ENCODE peak calls at places on chromosomes 1 and 21, in seven cellular contexts. A is uterus, U is cardiac muscle cell, S is aorta, M is left lung, R is IMR-90, P is pancreas. T is an unnamed sample.

GRCh38 chr1:29647581-29647980 is 411.3 kb downstream of the PTPRU start:
- DNase-seq in A (no peak), U (peak), S (no peak), M (no peak), R (peak), P (no peak), T (no peak)

GRCh38 chr1:118185083-118185899 is at the start of gene SPAG17:
- DNase-seq in A (peak), U (peak), S (peak), M (peak), R (peak), P (peak), T (peak)

GRCh38 chr1:38076038-38076437 is 29.4 kb upstream of the POU3F1 start:
- DNase-seq in A (no peak), U (peak), S (no peak), M (no peak), R (peak), P (no peak), T (no peak)

GRCh38 chr1:15849775-15850449 is 2.4 kb downstream of the SPEN start:
- DNase-seq in A (peak), U (peak), S (peak), M (no peak), R (peak), P (no peak), T (no peak)

GRCh38 chr1:229557913-229558414 is 543 bp downstream of the ABCB10 start:
- DNase-seq in A (peak), U (peak), S (peak), M (peak), R (no peak), P (peak), T (peak)

GRCh38 chr1:164767257-164768044 is 208.5 kb downstream of the PBX1 start:
- DNase-seq in A (no peak), U (peak), S (no peak), M (no peak), R (peak), P (no peak), T (no peak)

GRCh38 chr1:7382971-7383370 is 388.1 kb upstream of the VAMP3 start:
- DNase-seq in A (no peak), U (no peak), S (no peak), M (no peak), R (no peak), P (no peak), T (no peak)

GRCh38 chr1:239803666-239804228 is 287.9 kb upstream of the FMN2 start:
- DNase-seq in A (no peak), U (no peak), S (no peak), M (no peak), R (no peak), P (no peak), T (no peak)

GRCh38 chr1:98668733-98669132 is 7.2 kb downstream of the SNX7 start:
- DNase-seq in A (no peak), U (no peak), S (no peak), M (no peak), R (no peak), P (no peak), T (no peak)

GRCh38 chr1:32884726-32885125 is 1.6 kb upstream of the HPCA start:
- DNase-seq in A (no peak), U (no peak), S (no peak), M (no peak), R (no peak), P (no peak), T (no peak)
- H3K4me3 ChIP-seq in A (no peak), U (no peak), S (no peak), M (no peak), R (no peak), P (no peak), T (no peak)

GRCh38 chr21:45452696-45453307 is 47.8 kb downstream of the COL18A1 start:
- DNase-seq in A (no peak), U (no peak), S (no peak), M (no peak), R (no peak), P (no peak), T (no peak)

GRCh38 chr21:45455321-45456013 is 50.5 kb downstream of the COL18A1 start:
- DNase-seq in A (no peak), U (peak), S (peak), M (peak), R (peak), P (peak), T (no peak)

GRCh38 chr21:45454924-45455315 is 50.0 kb downstream of the COL18A1 start:
- DNase-seq in A (no peak), U (peak), S (peak), M (peak), R (no peak), P (peak), T (no peak)

GRCh38 chr21:45453308-45453950 is 48.5 kb downstream of the COL18A1 start:
- DNase-seq in A (no peak), U (no peak), S (peak), M (no peak), R (no peak), P (peak), T (no peak)

GRCh38 chr21:45454081-45454923 is 49.3 kb downstream of the COL18A1 start:
- DNase-seq in A (no peak), U (no peak), S (peak), M (peak), R (no peak), P (peak), T (no peak)
- H3K4me3 ChIP-seq in A (no peak), U (no peak), S (no peak), M (no peak), R (no peak), P (no peak), T (no peak)

GRCh38 chr1:221810406-221810805 is 68.5 kb upstream of the DUSP10 start:
- DNase-seq in A (no peak), U (no peak), S (no peak), M (no peak), R (peak), P (no peak), T (no peak)
- H3K4me3 ChIP-seq in A (no peak), U (no peak), S (no peak), M (no peak), R (no peak), P (no peak), T (no peak)

DNA sequence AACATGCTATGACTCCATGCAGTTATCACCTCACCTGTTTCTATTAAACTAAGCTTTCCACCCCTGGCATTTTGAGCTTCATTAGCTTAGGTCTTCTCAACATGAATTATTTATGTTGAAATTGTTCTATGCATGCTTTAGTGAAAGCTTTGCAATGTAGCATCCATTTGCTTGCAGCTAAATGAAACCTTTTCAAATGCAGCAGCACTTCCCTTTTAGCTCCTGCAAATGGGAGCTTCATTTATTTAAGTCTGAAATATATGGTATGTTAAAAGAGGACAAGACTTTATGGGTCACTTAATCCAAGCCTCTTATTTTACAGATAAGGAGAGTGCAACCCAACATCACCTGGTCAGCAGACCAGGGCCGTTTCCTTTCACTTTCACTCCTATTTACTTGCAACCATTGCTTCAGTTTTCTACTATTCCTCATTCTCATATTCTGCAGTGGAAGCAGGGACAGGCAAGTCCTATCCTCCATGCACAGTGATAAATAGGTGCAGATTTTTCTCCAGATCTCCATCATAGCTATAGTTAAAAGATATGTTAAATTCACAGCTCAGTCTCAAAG is 56.4 kb upstream of the SAMSN1 start:
- DNase-seq in A (no peak), U (no peak), S (no peak), M (no peak), R (no peak), P (no peak), T (no peak)
- H3K4me3 ChIP-seq in A (no peak), U (no peak), S (no peak), M (no peak), R (no peak), P (no peak), T (peak)